ENCODE peak calls at places on chromosomes 7 and 10, in seven cellular contexts. One of them, this sample, is unnamed.

GRCh38 chr7:82704121-82704520 is 260.5 kb upstream of the CACNA2D1 start:
- DNase-seq in GM23248: no peak
- DNase-seq in K562: no peak
- DNase-seq in fibroblast of lung: no peak
- DNase-seq in PC-9: no peak
- DNase-seq in MM.1S: no peak
- DNase-seq in PC-3: no peak
- DNase-seq in this sample: no peak

GRCh38 chr10:132988988-132989387 is 46.6 kb upstream of the CFAP46 start:
- DNase-seq in fibroblast of lung: no peak
- DNase-seq in K562: peak; percentile 27
- DNase-seq in PC-9: no peak
- DNase-seq in PC-3: no peak
- DNase-seq in GM23248: no peak
- DNase-seq in MM.1S: no peak
- DNase-seq in this sample: no peak

GRCh38 chr10:62816179-62817119 is at the start of gene EGR2:
- DNase-seq in GM23248: peak; percentile 99
- DNase-seq in PC-9: peak; percentile 90
- DNase-seq in PC-3: peak; percentile 100
- DNase-seq in K562: peak; percentile 83
- DNase-seq in MM.1S: peak; percentile 94
- DNase-seq in fibroblast of lung: peak; percentile 98
- DNase-seq in this sample: peak; percentile 96

GRCh38 chr10:30379983-30380382 is 30.9 kb upstream of the MTPAP start:
- DNase-seq in MM.1S: no peak
- DNase-seq in GM23248: no peak
- DNase-seq in PC-9: no peak
- DNase-seq in K562: no peak
- DNase-seq in fibroblast of lung: no peak
- DNase-seq in PC-3: no peak
- DNase-seq in this sample: no peak

GRCh38 chr10:49116509-49117365 is 1.4 kb upstream of the VSTM4 start:
- DNase-seq in K562: no peak
- DNase-seq in PC-9: no peak
- DNase-seq in GM23248: peak; percentile 54
- DNase-seq in PC-3: no peak
- DNase-seq in MM.1S: no peak
- DNase-seq in fibroblast of lung: no peak
- DNase-seq in this sample: no peak

GRCh38 chr10:14798631-14799030 is 23.9 kb upstream of the FAM107B start:
- DNase-seq in fibroblast of lung: no peak
- DNase-seq in K562: no peak
- DNase-seq in MM.1S: no peak
- DNase-seq in PC-9: no peak
- DNase-seq in GM23248: no peak
- DNase-seq in PC-3: peak; percentile 26
- DNase-seq in this sample: no peak

GRCh38 chr10:26555719-26556368 is 117.7 kb downstream of the APBB1IP start:
- DNase-seq in MM.1S: no peak
- DNase-seq in fibroblast of lung: peak; percentile 68
- DNase-seq in K562: no peak
- DNase-seq in PC-3: peak; percentile 26
- DNase-seq in PC-9: no peak
- DNase-seq in GM23248: peak; percentile 96
- DNase-seq in this sample: peak; percentile 75

GRCh38 chr10:86958831-86959736 is 685 bp downstream of the SNCG start:
- DNase-seq in PC-9: peak; percentile 74
- DNase-seq in fibroblast of lung: peak; percentile 77
- DNase-seq in GM23248: peak; percentile 49
- DNase-seq in PC-3: peak; percentile 51
- DNase-seq in MM.1S: no peak
- DNase-seq in K562: peak; percentile 82
- DNase-seq in this sample: peak; percentile 63

GRCh38 chr7:112481833-112482669 is 1.3 kb downstream of the LSMEM1 start:
- DNase-seq in K562: no peak
- DNase-seq in fibroblast of lung: peak; percentile 95
- DNase-seq in MM.1S: no peak
- DNase-seq in PC-3: peak; percentile 85
- DNase-seq in GM23248: peak; percentile 96
- DNase-seq in PC-9: peak; percentile 93
- DNase-seq in this sample: peak; percentile 48

GRCh38 chr10:69567920-69568319 is 5.3 kb downstream of the NEUROG3 start:
- DNase-seq in MM.1S: peak; percentile 7
- DNase-seq in fibroblast of lung: peak; percentile 45
- DNase-seq in PC-9: peak; percentile 33
- DNase-seq in PC-3: peak; percentile 81
- DNase-seq in K562: peak; percentile 22
- DNase-seq in GM23248: peak; percentile 74
- DNase-seq in this sample: peak; percentile 86

GRCh38 chr10:24209946-24210491 is 1.1 kb downstream of the KIAA1217 start:
- DNase-seq in fibroblast of lung: peak; percentile 85
- DNase-seq in MM.1S: peak; percentile 42
- DNase-seq in PC-3: peak; percentile 72
- DNase-seq in GM23248: peak; percentile 78
- DNase-seq in PC-9: peak; percentile 53
- DNase-seq in K562: no peak
- DNase-seq in this sample: peak; percentile 64

GRCh38 chr7:149027055-149027454 is 1.2 kb downstream of the PDIA4 start:
- DNase-seq in GM23248: peak; percentile 29
- DNase-seq in MM.1S: peak; percentile 22
- DNase-seq in fibroblast of lung: no peak
- DNase-seq in K562: no peak
- DNase-seq in PC-3: no peak
- DNase-seq in PC-9: no peak
- DNase-seq in this sample: no peak

GRCh38 chr10:24240001-24240751 is 31.2 kb downstream of the KIAA1217 start:
- DNase-seq in PC-3: no peak
- DNase-seq in PC-9: no peak
- DNase-seq in MM.1S: no peak
- DNase-seq in GM23248: peak; percentile 43
- DNase-seq in K562: no peak
- DNase-seq in fibroblast of lung: no peak
- DNase-seq in this sample: peak; percentile 19

GRCh38 chr10:133394064-133394663 is at the start of gene MTG1:
- DNase-seq in K562: peak; percentile 92
- DNase-seq in GM23248: peak; percentile 98
- DNase-seq in fibroblast of lung: peak; percentile 85
- DNase-seq in PC-9: peak; percentile 70
- DNase-seq in MM.1S: peak; percentile 95
- DNase-seq in PC-3: peak; percentile 93
- DNase-seq in this sample: peak; percentile 99

GRCh38 chr10:71314028-71314693 is 4.9 kb upstream of the SLC29A3 start:
- DNase-seq in GM23248: peak; percentile 65
- DNase-seq in K562: peak; percentile 91
- DNase-seq in PC-9: no peak
- DNase-seq in PC-3: peak; percentile 50
- DNase-seq in MM.1S: peak; percentile 44
- DNase-seq in fibroblast of lung: peak; percentile 25
- DNase-seq in this sample: peak; percentile 81

GRCh38 chr7:51111256-51111655 is 205.4 kb downstream of the COBL start:
- DNase-seq in GM23248: no peak
- DNase-seq in K562: no peak
- DNase-seq in fibroblast of lung: no peak
- DNase-seq in MM.1S: no peak
- DNase-seq in PC-9: no peak
- DNase-seq in PC-3: no peak
- DNase-seq in this sample: no peak

GRCh38 chr10:132981173-132981555 is 38.8 kb upstream of the CFAP46 start:
- DNase-seq in K562: no peak
- DNase-seq in fibroblast of lung: no peak
- DNase-seq in GM23248: no peak
- DNase-seq in PC-3: no peak
- DNase-seq in MM.1S: no peak
- DNase-seq in PC-9: no peak
- DNase-seq in this sample: no peak

GRCh38 chr7:68684246-68684850 is 913.9 kb upstream of the AUTS2 start:
- DNase-seq in K562: no peak
- DNase-seq in PC-9: no peak
- DNase-seq in PC-3: no peak
- DNase-seq in GM23248: no peak
- DNase-seq in fibroblast of lung: peak; percentile 86
- DNase-seq in MM.1S: no peak
- DNase-seq in this sample: no peak

GRCh38 chr10:77163670-77164348 is 473.8 kb downstream of the KCNMA1 start:
- DNase-seq in PC-3: peak; percentile 100
- DNase-seq in GM23248: peak; percentile 99
- DNase-seq in PC-9: peak; percentile 91
- DNase-seq in fibroblast of lung: peak; percentile 99
- DNase-seq in K562: no peak
- DNase-seq in MM.1S: no peak
- DNase-seq in this sample: peak; percentile 88

GRCh38 chr10:119333146-119333792 is 125.9 kb downstream of the GRK5 start:
- DNase-seq in K562: no peak
- DNase-seq in fibroblast of lung: peak; percentile 59
- DNase-seq in MM.1S: no peak
- DNase-seq in PC-9: no peak
- DNase-seq in PC-3: peak; percentile 38
- DNase-seq in GM23248: peak; percentile 41
- DNase-seq in this sample: no peak

GRCh38 chr10:114868801-114869200 is 47.2 kb downstream of the FHIP2A start:
- DNase-seq in PC-9: peak; percentile 41
- DNase-seq in GM23248: peak; percentile 70
- DNase-seq in K562: no peak
- DNase-seq in PC-3: peak; percentile 53
- DNase-seq in MM.1S: no peak
- DNase-seq in fibroblast of lung: peak; percentile 18
- DNase-seq in this sample: no peak

GRCh38 chr7:148863324-148863723 is 20.8 kb downstream of the EZH2 start:
- DNase-seq in K562: no peak
- DNase-seq in PC-9: no peak
- DNase-seq in MM.1S: no peak
- DNase-seq in GM23248: no peak
- DNase-seq in fibroblast of lung: no peak
- DNase-seq in PC-3: no peak
- DNase-seq in this sample: no peak

GRCh38 chr10:123766761-123767160 is 100.6 kb downstream of the GPR26 start:
- DNase-seq in K562: no peak
- DNase-seq in PC-3: no peak
- DNase-seq in GM23248: peak; percentile 39
- DNase-seq in MM.1S: no peak
- DNase-seq in fibroblast of lung: no peak
- DNase-seq in PC-9: no peak
- DNase-seq in this sample: no peak
- H3K4me1 ChIP-seq in K562: no peaks in the 10 kb centered on the region
- H3K4me1 ChIP-seq in PC-3: no peaks in the 10 kb centered on the region
- H3K4me1 ChIP-seq in GM23248: no peaks in the 10 kb centered on the region
- H3K4me1 ChIP-seq in MM.1S: no peaks in the 10 kb centered on the region
- H3K4me1 ChIP-seq in fibroblast of lung: no peaks in the 10 kb centered on the region
- H3K4me1 ChIP-seq in PC-9: no peaks in the 10 kb centered on the region
- H3K4me1 ChIP-seq in this sample: no peaks in the 10 kb centered on the region

GRCh38 chr10:93437946-93438795 is 44.0 kb downstream of the MYOF start:
- DNase-seq in MM.1S: no peak
- DNase-seq in GM23248: peak; percentile 74
- DNase-seq in K562: no peak
- DNase-seq in PC-9: peak; percentile 61
- DNase-seq in fibroblast of lung: peak; percentile 85
- DNase-seq in PC-3: no peak
- DNase-seq in this sample: peak; percentile 47
- H3K79me2 ChIP-seq in MM.1S: no peaks in the 10 kb centered on the region
- H3K79me2 ChIP-seq in GM23248: peaks cover 77% of the 10 kb centered on the region
- H3K79me2 ChIP-seq in K562: no peaks in the 10 kb centered on the region
- H3K79me2 ChIP-seq in PC-9: peaks cover 38% of the 10 kb centered on the region
- H3K79me2 ChIP-seq in fibroblast of lung: peaks cover 62% of the 10 kb centered on the region
- H3K79me2 ChIP-seq in PC-3: peaks cover 89% of the 10 kb centered on the region
- H3K79me2 ChIP-seq in this sample: peaks cover 5% of the 10 kb centered on the region

DNA sequence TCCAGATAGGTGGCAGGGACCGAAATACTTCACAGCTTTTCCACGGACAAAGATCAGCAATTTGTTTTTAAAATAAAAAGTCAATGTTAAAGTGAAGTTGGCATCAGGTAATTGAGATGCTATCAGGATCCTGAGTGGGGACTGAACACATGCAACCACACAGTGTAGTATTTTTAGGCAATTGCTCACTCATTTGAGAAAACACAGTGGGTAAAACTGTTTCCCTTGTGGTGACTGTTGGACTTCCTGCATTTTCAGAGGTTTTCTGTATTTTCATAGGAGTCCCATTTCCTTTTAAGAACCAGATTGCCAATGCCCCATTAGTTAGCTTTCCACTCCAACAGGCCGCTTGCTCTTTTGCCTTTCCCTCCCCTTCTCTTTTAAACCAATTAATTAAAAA is 159.5 kb upstream of the ZNF32 start:
- DNase-seq in GM23248: peak; percentile 10
- DNase-seq in PC-9: no peak
- DNase-seq in K562: no peak
- DNase-seq in PC-3: no peak
- DNase-seq in fibroblast of lung: peak; percentile 60
- DNase-seq in MM.1S: no peak
- DNase-seq in this sample: no peak
- H3K4me1 ChIP-seq in GM23248: peaks cover 26% of the 10 kb centered on the region
- H3K4me1 ChIP-seq in PC-9: no peaks in the 10 kb centered on the region
- H3K4me1 ChIP-seq in K562: no peaks in the 10 kb centered on the region
- H3K4me1 ChIP-seq in PC-3: no peaks in the 10 kb centered on the region
- H3K4me1 ChIP-seq in fibroblast of lung: peaks cover 5% of the 10 kb centered on the region
- H3K4me1 ChIP-seq in MM.1S: peaks cover 14% of the 10 kb centered on the region
- H3K4me1 ChIP-seq in this sample: no peaks in the 10 kb centered on the region

DNA sequence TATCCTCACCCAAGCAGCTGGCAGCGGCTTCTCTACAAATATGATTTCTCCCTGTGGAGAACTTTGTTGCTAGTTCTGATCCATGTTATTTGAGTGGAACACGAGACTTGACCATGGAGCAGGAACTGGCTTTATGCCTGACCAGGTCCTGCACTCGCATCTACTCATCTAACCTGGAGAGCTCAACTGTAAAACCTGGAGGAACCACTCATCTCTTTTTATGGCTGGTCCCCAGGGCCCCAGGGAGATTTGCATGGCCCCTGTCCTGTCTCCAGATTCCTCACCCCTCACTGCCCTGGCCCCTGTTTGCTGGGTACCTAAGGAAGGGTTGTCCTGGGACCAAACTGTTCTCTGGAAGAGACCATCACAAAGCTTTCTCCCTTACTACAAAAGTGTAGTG is 16.0 kb downstream of the TCAF1 start:
- DNase-seq in PC-9: no peak
- DNase-seq in fibroblast of lung: no peak
- DNase-seq in GM23248: no peak
- DNase-seq in MM.1S: no peak
- DNase-seq in PC-3: no peak
- DNase-seq in K562: no peak
- DNase-seq in this sample: no peak
- H3K79me2 ChIP-seq in PC-9: no peaks in the 10 kb centered on the region
- H3K79me2 ChIP-seq in fibroblast of lung: peaks cover 21% of the 10 kb centered on the region
- H3K79me2 ChIP-seq in GM23248: peaks cover 86% of the 10 kb centered on the region
- H3K79me2 ChIP-seq in MM.1S: peaks cover 4% of the 10 kb centered on the region
- H3K79me2 ChIP-seq in PC-3: peaks cover 3% of the 10 kb centered on the region
- H3K79me2 ChIP-seq in K562: peaks cover 27% of the 10 kb centered on the region
- H3K79me2 ChIP-seq in this sample: peaks cover 77% of the 10 kb centered on the region

DNA sequence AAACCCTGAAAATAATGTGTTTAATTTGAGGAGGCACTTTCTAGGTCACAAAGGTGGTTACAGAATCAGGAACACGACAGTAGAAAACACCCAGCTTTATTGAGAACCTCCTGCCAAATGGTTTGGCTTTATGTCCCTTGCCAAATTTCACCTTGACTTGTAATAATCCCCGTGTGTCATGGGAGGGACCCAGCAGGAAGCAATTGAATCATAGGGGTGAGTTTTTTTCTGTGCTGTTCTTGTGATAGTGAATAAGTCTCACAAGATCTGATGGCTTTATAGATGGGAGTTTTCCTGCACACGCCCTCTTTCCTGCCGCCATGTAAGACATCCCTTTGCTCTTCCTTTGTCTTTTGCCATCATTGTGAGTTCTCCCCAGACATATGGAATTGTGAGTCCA is 193.8 kb upstream of the KLF6 start:
- DNase-seq in K562: no peak
- DNase-seq in PC-3: no peak
- DNase-seq in PC-9: no peak
- DNase-seq in GM23248: peak; percentile 19
- DNase-seq in MM.1S: no peak
- DNase-seq in fibroblast of lung: no peak
- DNase-seq in this sample: no peak
- H3K4me1 ChIP-seq in K562: no peaks in the 10 kb centered on the region
- H3K4me1 ChIP-seq in PC-3: no peaks in the 10 kb centered on the region
- H3K4me1 ChIP-seq in PC-9: no peaks in the 10 kb centered on the region
- H3K4me1 ChIP-seq in GM23248: peaks cover 14% of the 10 kb centered on the region
- H3K4me1 ChIP-seq in MM.1S: no peaks in the 10 kb centered on the region
- H3K4me1 ChIP-seq in fibroblast of lung: no peaks in the 10 kb centered on the region
- H3K4me1 ChIP-seq in this sample: no peaks in the 10 kb centered on the region

This sample was measured in hepatocyte.